ENCODE peak calls at places on chromosomes 3 and 15, in nine cellular contexts. U is BJ, S is SJSA1, X is neural progenitor cell, L is cardiac fibroblast, R is lower leg skin, T is AG10803, P is Karpas-422, F is esophagus squamous epithelium. B is an unnamed sample.

GRCh38 chr3:9066141-9066540 is 102.9 kb upstream of the RAD18 start:
- DNase-seq in U (no peak), R (no peak), T (peak; percentile 30), S (no peak), L (no peak), F (no peak), P (no peak), X (no peak), B (no peak)

GRCh38 chr3:42839616-42840015 is 30.4 kb downstream of the ACKR2 start:
- DNase-seq in F (no peak), L (peak; percentile 82), S (no peak), P (peak; percentile 87), U (peak; percentile 9), X (peak; percentile 73), R (no peak), T (peak; percentile 66), B (peak; percentile 25)

GRCh38 chr3:5707794-5708193 is 520.3 kb downstream of the EDEM1 start:
- DNase-seq in S (no peak), R (no peak), L (no peak), F (no peak), T (no peak), U (no peak), X (no peak), P (no peak), B (peak; percentile 3)

GRCh38 chr3:177026505-177027277 is 170.6 kb downstream of the TBL1XR1 start:
- DNase-seq in L (peak; percentile 25), U (no peak), F (no peak), T (no peak), P (no peak), X (no peak), S (no peak), R (no peak), B (no peak)

GRCh38 chr15:26971303-26972018 is 480 bp downstream of the GABRG3 start:
- DNase-seq in X (peak; percentile 65), L (no peak), P (no peak), U (no peak), S (no peak), R (no peak), F (no peak), T (no peak), B (no peak)

GRCh38 chr15:40590635-40591105 is 3.4 kb upstream of the KNL1 start:
- DNase-seq in P (no peak), F (no peak), L (peak; percentile 7), S (no peak), U (no peak), T (no peak), R (no peak), X (no peak), B (no peak)

GRCh38 chr15:89116404-89116803 is 28.1 kb downstream of the ABHD2 start:
- DNase-seq in T (no peak), S (no peak), P (no peak), L (peak; percentile 55), R (no peak), U (no peak), F (no peak), X (no peak), B (no peak)

GRCh38 chr15:70251246-70251990 is 153.7 kb upstream of the TLE3 start:
- DNase-seq in U (no peak), F (no peak), P (no peak), S (no peak), R (no peak), L (no peak), X (no peak), T (no peak), B (no peak)

DNA sequence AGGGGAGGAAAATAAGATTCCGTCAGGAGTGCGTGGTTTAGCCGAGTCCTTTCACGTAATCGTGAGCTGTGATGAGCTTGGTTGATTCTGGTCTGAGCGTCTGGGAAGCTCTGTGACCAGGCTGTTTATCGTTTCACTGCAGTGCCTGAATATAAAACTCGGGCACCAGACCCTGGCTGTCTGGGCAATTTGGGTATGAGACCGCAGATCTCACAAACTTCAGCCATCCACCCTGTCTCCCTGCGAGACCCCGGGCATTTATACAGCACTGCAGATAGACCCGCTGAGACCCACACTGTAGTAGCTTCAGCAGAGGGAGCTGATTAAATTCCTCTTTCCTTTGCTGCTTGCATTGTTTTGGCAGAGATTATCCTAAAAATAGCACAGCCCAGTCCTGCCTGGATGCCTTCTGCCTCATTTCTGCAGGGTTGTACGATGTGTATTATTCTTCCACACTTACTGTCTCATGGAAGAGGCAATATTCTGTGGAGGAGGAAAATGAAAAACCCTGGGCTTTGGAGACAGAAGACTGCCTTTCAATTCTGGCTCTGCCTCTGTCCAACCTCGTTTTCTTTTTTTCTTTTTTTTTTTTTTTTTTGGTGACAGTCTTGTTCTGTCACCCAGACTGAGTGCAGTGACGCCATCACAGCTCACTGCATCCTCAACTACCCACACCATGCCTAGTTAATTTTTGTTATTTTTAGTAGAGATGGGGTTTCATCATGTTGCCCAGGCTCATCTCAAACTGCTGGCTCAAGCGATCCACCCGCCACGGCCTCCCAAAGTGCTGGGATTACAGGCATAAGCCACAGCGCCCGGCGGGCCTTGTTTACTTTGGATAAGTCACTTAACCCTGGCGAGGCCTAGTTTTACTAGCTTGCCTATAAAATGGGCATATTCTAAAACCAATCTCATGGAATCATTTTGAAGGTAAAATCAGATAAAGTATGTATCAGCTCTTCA is 66.6 kb upstream of the SLC25A26 start:
- DNase-seq in T (peak; percentile 37), L (peak; percentile 27), R (no peak), F (no peak), X (peak; percentile 37), U (no peak), S (no peak), P (no peak), B (no peak)
- H3K4me3 ChIP-seq in T (peak overlapping the region; percentile 56), L (peak overlapping the region; percentile 37), R (no peak overlapping the region), F (peak overlapping the region; percentile 54), X (peak overlapping the region; percentile 15), U (peak overlapping the region; percentile 41), S (peak overlapping the region; percentile 14), P (no peak overlapping the region), B (no peak overlapping the region)

DNA sequence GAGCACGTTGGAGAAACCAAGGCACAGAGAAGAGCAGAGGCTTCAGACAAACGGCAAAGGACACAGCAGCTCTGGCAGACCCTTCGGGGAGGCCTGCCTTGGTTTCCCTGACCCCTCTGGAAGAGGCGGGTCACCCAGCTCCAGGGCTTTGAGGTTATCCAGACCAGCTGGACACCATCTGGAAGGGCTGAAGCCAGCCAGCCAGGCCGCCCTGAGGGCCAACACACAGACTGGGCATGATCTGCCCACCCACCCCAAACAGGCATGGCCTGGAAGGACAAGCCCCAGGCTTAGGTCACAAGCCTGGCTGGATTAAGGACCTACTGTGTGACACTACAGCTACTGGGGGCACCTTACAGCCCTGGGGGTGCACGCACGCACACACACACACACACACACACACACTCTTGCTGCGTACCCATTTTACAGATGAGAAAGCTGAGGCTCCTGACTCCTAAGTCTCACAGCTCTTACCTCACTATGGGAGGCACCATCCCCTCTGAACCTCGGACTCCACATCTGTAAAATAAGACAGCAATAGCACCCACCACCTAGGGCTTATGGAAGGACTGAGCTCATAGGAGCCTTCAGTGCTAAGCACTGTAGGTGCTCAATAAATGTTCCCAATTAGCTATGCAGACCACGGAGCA is 10.8 kb downstream of the PLXND1 start:
- DNase-seq in U (no peak), F (no peak), T (peak; percentile 49), R (no peak), L (no peak), S (no peak), P (no peak), X (no peak), B (no peak)
- H3K4me3 ChIP-seq in U (no peak overlapping the region), F (peak overlapping the region; percentile 50), T (peak overlapping the region; percentile 35), R (no peak overlapping the region), L (no peak overlapping the region), S (no peak overlapping the region), P (no peak overlapping the region), X (no peak overlapping the region), B (no peak overlapping the region)

GRCh38 chr3:101939391-101939790 is 90.1 kb downstream of the NFKBIZ start:
- DNase-seq in U (no peak), P (no peak), T (no peak), L (no peak), R (no peak), X (no peak), S (no peak), F (no peak), B (no peak)

GRCh38 chr3:101940521-101940992 is 91.2 kb downstream of the NFKBIZ start:
- DNase-seq in U (peak; percentile 87), R (no peak), L (peak; percentile 99), P (no peak), F (no peak), S (peak; percentile 84), T (peak; percentile 93), X (peak; percentile 57), B (no peak)

GRCh38 chr3:101935081-101935480 is 85.8 kb downstream of the NFKBIZ start:
- DNase-seq in P (no peak), T (no peak), L (no peak), U (no peak), F (no peak), S (no peak), X (no peak), R (no peak), B (no peak)

GRCh38 chr3:101938262-101938847 is 89.0 kb downstream of the NFKBIZ start:
- DNase-seq in T (no peak), S (no peak), R (no peak), L (no peak), X (no peak), U (no peak), F (no peak), P (peak; percentile 82), B (no peak)

DNA sequence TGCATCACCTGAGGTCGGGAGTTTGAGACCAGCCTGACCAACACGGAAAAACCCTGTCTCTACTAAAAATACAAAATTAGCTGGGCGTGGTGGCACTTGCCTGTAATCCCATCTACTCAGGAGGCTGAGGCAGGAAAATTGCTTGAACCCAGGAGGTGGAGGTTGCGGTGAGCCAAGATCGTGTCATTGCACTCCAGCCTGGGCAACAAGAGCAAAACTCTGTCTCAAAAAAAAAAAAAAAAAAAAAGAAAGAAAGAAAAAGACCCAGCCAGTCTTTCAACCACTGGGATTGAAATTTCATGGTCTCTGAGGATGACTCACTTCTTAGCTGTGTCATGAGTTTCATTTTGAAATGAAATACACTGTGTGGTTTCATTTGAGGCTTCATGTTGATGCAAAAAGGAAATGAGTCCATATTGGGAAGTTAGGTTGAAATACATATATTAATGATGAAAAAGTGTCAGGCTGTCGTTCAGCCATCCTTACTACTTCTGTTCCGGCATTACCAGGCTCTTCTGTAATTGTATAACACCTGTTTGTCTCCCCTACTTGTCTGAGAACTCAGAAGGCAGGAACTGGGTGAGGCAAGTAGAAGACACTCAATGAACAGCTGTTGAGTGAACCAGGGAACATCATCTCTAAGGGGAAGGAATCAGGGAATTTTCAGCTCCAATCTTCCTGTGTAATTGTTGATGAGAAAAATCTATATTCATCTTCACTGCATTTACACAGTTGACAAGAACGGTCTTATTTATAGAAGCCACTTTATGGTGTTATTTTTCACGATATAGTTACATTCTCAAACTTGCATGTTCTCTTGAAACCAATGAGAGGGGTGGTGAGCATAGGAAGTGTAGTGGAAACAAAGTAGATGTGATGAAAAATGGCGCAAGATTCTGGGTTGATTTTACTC is 87.4 kb downstream of the NFKBIZ start:
- DNase-seq in S (no peak), X (no peak), T (peak; percentile 87), U (peak; percentile 63), L (peak; percentile 93), P (peak; percentile 58), F (no peak), R (no peak), B (peak; percentile 80)
- H3K4me3 ChIP-seq in S (no peak overlapping the region), X (no peak overlapping the region), T (no peak overlapping the region), U (no peak overlapping the region), L (no peak overlapping the region), P (no peak overlapping the region), F (no peak overlapping the region), R (no peak overlapping the region), B (no peak overlapping the region)

DNA sequence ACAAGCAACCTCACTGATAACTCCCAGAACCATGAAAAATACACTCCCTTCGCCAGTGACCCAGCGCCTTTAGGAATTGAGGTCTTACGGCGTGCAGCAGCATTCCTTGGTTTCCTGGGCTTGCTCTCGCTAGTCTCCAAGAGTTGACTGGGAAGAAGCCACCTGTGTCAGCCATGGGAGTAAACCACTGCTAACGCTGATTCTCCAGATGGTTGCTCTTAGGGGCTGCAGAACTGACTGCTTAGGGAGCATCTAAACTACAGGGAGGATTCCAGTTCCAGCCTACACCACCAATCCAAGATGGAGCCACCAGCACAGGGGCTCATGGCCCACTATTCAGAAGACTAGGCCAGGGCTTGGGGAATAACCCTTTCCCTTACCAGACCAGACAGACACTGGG is 2.4 kb downstream of the RBPMS2 start:
- DNase-seq in S (no peak), L (no peak), F (no peak), U (no peak), P (no peak), X (no peak), R (no peak), T (no peak), B (no peak)
- H3K4me3 ChIP-seq in S (no peak overlapping the region), L (no peak overlapping the region), F (peak overlapping the region; percentile 86), U (no peak overlapping the region), P (no peak overlapping the region), X (no peak overlapping the region), R (no peak overlapping the region), T (no peak overlapping the region), B (no peak overlapping the region)

B was measured in GM06990.